ENCODE peak calls at places on chromosomes 6 and 20, in six cellular contexts. W is stimulated activated CD4-positive, alpha-beta T cell treated with anti-CD3 and anti-CD28 coated beads, Interleukin-1b, Interleukin-23, amount 100 ng/mL, for 1 hour; Q is skeletal muscle cell; L is fibroblast of the conjunctiva; M is progenitor cell of endocrine pancreas; O is OCI-LY7. J is an unnamed sample.

GRCh38 chr6:2876210-2877056 is 26.7 kb downstream of the SERPINB9 start:
- DNase-seq in L (peak; percentile 61), M (no peak), O (peak; percentile 58), W (no peak), Q (peak; percentile 92), J (no peak)

GRCh38 chr20:46215913-46216707 is 92.2 kb downstream of the CDH22 start:
- DNase-seq in L (no peak), M (peak; percentile 22), Q (no peak), O (no peak), W (no peak), J (no peak)

GRCh38 chr6:137709424-137710281 is 157.4 kb upstream of the TNFAIP3 start:
- DNase-seq in M (no peak), L (peak; percentile 23), O (no peak), Q (peak; percentile 60), W (no peak), J (no peak)

GRCh38 chr20:19520261-19520660 is 237.8 kb upstream of the RIN2 start:
- DNase-seq in O (no peak), Q (no peak), M (no peak), W (no peak), L (no peak), J (no peak)

GRCh38 chr6:134373282-134373922 is 55.5 kb upstream of the SGK1 start:
- DNase-seq in O (peak; percentile 39), M (no peak), W (no peak), L (peak; percentile 72), Q (peak; percentile 91), J (no peak)

GRCh38 chr6:92820531-92820930 is 598.8 kb downstream of the EPHA7 start:
- DNase-seq in M (no peak), O (no peak), L (no peak), Q (no peak), W (no peak), J (no peak)

GRCh38 chr6:4930025-4930692 is 73.7 kb downstream of the RPP40 start:
- DNase-seq in Q (no peak), W (no peak), O (no peak), M (no peak), L (no peak), J (no peak)

GRCh38 chr6:34834789-34835518 is 43.1 kb downstream of the BLTP3A start:
- DNase-seq in W (no peak), M (no peak), L (no peak), Q (peak; percentile 13), O (no peak), J (no peak)

GRCh38 chr6:45830441-45831139 is 185.1 kb downstream of the CLIC5 start:
- DNase-seq in M (no peak), Q (no peak), L (no peak), W (no peak), O (peak; percentile 16), J (peak; percentile 17)

J was measured in memory B cell.